ENCODE peak calls at places on chromosomes 11 and 22, in six cellular contexts. H, S, F, X, L and D are unnamed samples.

GRCh38 chr11:48164836-48165235 is 51.8 kb upstream of the OR4B1 start:
- DNase-seq in H (no peak), S (no peak), F (no peak), X (no peak), L (no peak), D (no peak)

GRCh38 chr11:1367721-1368120 is 22.0 kb upstream of the BRSK2 start:
- DNase-seq in H (no peak), S (no peak), F (no peak), X (no peak), L (no peak), D (no peak)

GRCh38 chr11:107592813-107593212 is 1.9 kb downstream of the ELMOD1 start:
- DNase-seq in H (no peak), S (no peak), F (no peak), X (no peak), L (no peak), D (no peak)

GRCh38 chr11:70873736-70874412 is 378.5 kb downstream of the SHANK2 start:
- DNase-seq in H (no peak), S (no peak), F (no peak), X (no peak), L (no peak), D (no peak)

GRCh38 chr22:36253523-36254490 is 874 bp downstream of the APOL1 start:
- DNase-seq in H (no peak), S (no peak), F (no peak), X (no peak), L (no peak), D (no peak)

GRCh38 chr22:31692186-31692886 is 30.3 kb upstream of the PISD start:
- DNase-seq in H (no peak), S (no peak), F (peak; percentile 89), X (no peak), L (peak; percentile 68), D (no peak)

GRCh38 chr11:64356498-64357411 is 2.2 kb upstream of the RPS6KA4 start:
- DNase-seq in H (no peak), S (no peak), F (peak; percentile 80), X (no peak), L (no peak), D (peak; percentile 85)

GRCh38 chr22:42202669-42203068 is 67.8 kb downstream of the TCF20 start:
- DNase-seq in H (peak; percentile 63), S (no peak), F (peak; percentile 78), X (no peak), L (peak; percentile 67), D (no peak)

GRCh38 chr11:120168960-120169681 is 31.2 kb upstream of the TRIM29 start:
- DNase-seq in H (no peak), S (peak; percentile 71), F (peak; percentile 70), X (peak; percentile 54), L (peak; percentile 45), D (no peak)

GRCh38 chr11:57325735-57326048 is 940 bp upstream of the TNKS1BP1 start:
- DNase-seq in H (peak; percentile 79), S (peak; percentile 59), F (no peak), X (peak; percentile 65), L (no peak), D (peak; percentile 49)

GRCh38 chr11:134390706-134391105 is 21.3 kb downstream of the B3GAT1 start:
- DNase-seq in H (no peak), S (no peak), F (no peak), X (no peak), L (no peak), D (no peak)

GRCh38 chr11:103730151-103730940 is 306.1 kb upstream of the DDI1 start:
- DNase-seq in H (no peak), S (no peak), F (no peak), X (no peak), L (peak; percentile 81), D (no peak)

GRCh38 chr22:45103756-45104155 is 60.0 kb upstream of the NUP50 start:
- DNase-seq in H (no peak), S (no peak), F (no peak), X (no peak), L (no peak), D (no peak)

GRCh38 chr11:126951465-126951864 is 49.1 kb downstream of the KIRREL3 start:
- DNase-seq in H (no peak), S (no peak), F (no peak), X (no peak), L (no peak), D (no peak)

GRCh38 chr11:74739546-74740270 is 8.5 kb upstream of the CHRDL2 start:
- DNase-seq in H (peak; percentile 41), S (peak; percentile 60), F (peak; percentile 73), X (no peak), L (peak; percentile 73), D (peak; percentile 80)

GRCh38 chr11:46238078-46238966 is 39.1 kb upstream of the CREB3L1 start:
- DNase-seq in H (peak; percentile 85), S (peak; percentile 87), F (peak; percentile 83), X (peak; percentile 40), L (peak; percentile 63), D (no peak)

GRCh38 chr11:119484741-119485605 is 62.0 kb upstream of the THY1 start:
- DNase-seq in H (peak; percentile 5), S (no peak), F (peak; percentile 36), X (no peak), L (no peak), D (no peak)

GRCh38 chr22:28883917-28884753 is 763 bp downstream of the ZNRF3 start:
- DNase-seq in H (peak; percentile 35), S (peak; percentile 54), F (peak; percentile 53), X (no peak), L (peak; percentile 44), D (no peak)

GRCh38 chr11:73308963-73309960 is 1.2 kb downstream of the ARHGEF17 start:
- DNase-seq in H (peak; percentile 77), S (peak; percentile 73), F (peak; percentile 91), X (peak; percentile 70), L (peak; percentile 96), D (peak; percentile 93)

GRCh38 chr11:118526688-118527087 is 586 bp upstream of the TTC36 start:
- DNase-seq in H (no peak), S (no peak), F (no peak), X (no peak), L (no peak), D (no peak)

GRCh38 chr11:73205666-73206343 is 12.3 kb upstream of the P2RY2 start:
- DNase-seq in H (no peak), S (no peak), F (peak; percentile 97), X (no peak), L (no peak), D (no peak)

GRCh38 chr11:98732947-98733346 is 287.8 kb upstream of the CNTN5 start:
- DNase-seq in H (no peak), S (no peak), F (no peak), X (no peak), L (no peak), D (no peak)

GRCh38 chr11:83119216-83119615 is 37.7 kb upstream of the PCF11 start:
- DNase-seq in H (no peak), S (no peak), F (no peak), X (no peak), L (peak; percentile 11), D (no peak)

GRCh38 chr11:118212131-118212725 is 12.6 kb downstream of the JAML start:
- DNase-seq in H (no peak), S (peak; percentile 75), F (peak; percentile 50), X (no peak), L (no peak), D (no peak)

DNA sequence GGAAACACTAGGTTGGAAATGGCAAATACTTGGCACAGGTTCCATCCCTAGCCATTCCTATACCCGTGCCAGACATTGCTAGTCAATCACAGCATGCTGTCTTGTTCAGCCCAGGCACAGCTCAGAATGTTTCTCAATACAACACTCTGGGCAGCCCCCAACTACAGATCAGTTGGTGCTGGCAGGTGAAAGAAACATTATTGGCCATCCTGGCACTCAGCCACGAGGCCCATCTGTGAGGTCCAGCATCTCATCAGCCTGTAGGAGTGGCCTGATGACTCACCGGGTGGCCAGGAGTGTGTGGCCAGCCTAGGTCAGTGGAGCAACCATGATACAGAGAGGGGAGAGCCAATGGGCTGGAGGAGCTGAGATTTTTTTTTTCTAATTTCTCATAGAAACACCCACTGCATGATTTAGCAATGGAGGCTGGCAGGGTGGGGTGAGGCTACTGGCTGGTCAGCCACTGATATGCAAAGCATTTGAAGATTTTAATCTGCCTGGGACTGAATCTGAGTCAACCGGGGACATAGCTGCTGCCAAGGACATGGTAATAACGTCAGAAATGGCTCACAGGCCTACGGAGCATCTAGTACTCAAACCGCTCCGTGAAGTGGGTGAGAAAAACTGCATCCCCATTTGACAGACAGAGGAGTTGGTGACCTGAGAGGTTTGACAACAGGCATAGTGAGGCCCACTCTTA is 5.4 kb downstream of the MYO18B start:
- DNase-seq in H (peak; percentile 98), S (peak; percentile 59), F (no peak), X (no peak), L (peak; percentile 88), D (peak; percentile 78)
- TF ChIP-seq POLR2A in H (no peak), S (no peak), F (no peak), X (no peak), L (no peak), D (no peak)

DNA sequence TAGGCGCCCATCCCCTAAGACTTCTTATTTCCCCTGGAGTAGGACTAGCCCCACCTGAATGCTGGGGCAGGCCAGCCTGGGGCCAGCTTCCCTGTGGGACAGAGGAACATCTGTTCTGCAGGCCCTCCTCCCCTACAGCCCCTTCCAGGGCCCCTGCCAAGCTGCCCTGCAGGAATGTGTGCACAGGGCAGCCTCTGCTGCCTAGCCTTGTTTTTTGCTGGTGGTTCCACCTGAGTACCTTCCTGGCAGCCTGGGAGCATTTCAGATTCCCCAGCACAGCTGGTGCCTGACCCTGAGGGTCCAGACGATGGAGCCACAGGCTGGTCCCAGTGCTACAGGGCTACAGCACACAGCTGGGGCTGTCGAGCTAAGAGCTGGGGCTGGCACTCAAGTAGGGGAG is 22.2 kb upstream of the GPR83 start:
- DNase-seq in H (no peak), S (no peak), F (no peak), X (no peak), L (no peak), D (no peak)
- TF ChIP-seq POLR2A in H (no peak), S (no peak), F (no peak), X (no peak), L (no peak), D (no peak)

GRCh38 chr22:46737976-46738641 is at the start of gene CERK:
- DNase-seq in H (peak; percentile 80), S (peak; percentile 86), F (peak; percentile 73), X (peak; percentile 62), L (peak; percentile 62), D (peak; percentile 42)
- TF ChIP-seq POLR2A in H (no peak), S (peak; percentile 84), F (no peak), X (no peak), L (peak; percentile 63), D (peak; percentile 49)

GRCh38 chr11:65917434-65918210 is 1.2 kb downstream of the C11orf68 start:
- DNase-seq in H (peak; percentile 40), S (no peak), F (no peak), X (no peak), L (no peak), D (no peak)

GRCh38 chr11:65915821-65916251 is 3.0 kb downstream of the C11orf68 start:
- DNase-seq in H (peak; percentile 96), S (peak; percentile 56), F (peak; percentile 96), X (peak; percentile 86), L (peak; percentile 99), D (peak; percentile 95)

GRCh38 chr11:65918211-65919150 is at the start of gene C11orf68:
- DNase-seq in H (peak; percentile 62), S (no peak), F (peak; percentile 63), X (no peak), L (no peak), D (no peak)

GRCh38 chr11:65916391-65916790 is 2.5 kb downstream of the C11orf68 start:
- DNase-seq in H (no peak), S (no peak), F (no peak), X (no peak), L (no peak), D (no peak)

DNA sequence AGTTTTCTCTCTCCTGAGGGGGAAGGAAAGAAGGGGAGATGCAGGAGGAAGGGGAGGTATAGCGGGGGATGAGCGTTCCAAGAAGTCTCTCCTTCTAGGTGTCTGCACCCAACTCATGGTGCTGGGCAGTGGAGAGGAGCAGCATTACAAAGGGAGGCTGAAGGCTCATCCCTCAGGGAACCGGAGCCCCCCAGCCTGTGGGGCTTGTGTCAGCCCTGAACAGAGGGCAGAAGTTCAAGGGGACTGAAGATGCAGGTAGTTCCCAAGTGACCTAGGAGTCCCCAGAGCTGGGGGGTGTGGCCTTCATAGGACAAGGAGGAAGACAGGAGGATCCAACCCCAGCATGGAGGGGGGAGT is 1.8 kb downstream of the C11orf68 start:
- DNase-seq in H (no peak), S (no peak), F (no peak), X (no peak), L (no peak), D (no peak)
- TF ChIP-seq POLR2A in H (no peak), S (no peak), F (no peak), X (no peak), L (no peak), D (no peak)